ENCODE peak calls at places on chromosomes 11 and 22, in nine cellular contexts. One of them, this sample, is unnamed.

GRCh38 chr11:13118194-13118593 is 109.1 kb downstream of the RASSF10 start:
- DNase-seq in H7: no peak
- DNase-seq in CD4-positive, CD25-positive, alpha-beta regulatory T cell: no peak
- DNase-seq in K562: no peak
- DNase-seq in ovary: no peak
- DNase-seq in transverse colon: no peak
- DNase-seq in adrenal gland: no peak
- DNase-seq in fibroblast of lung: peak; percentile 100
- DNase-seq in Peyer's patch: no peak
- DNase-seq in this sample: no peak

GRCh38 chr11:34250732-34251639 is 106.8 kb downstream of the ABTB2 start:
- DNase-seq in H7: peak; percentile 62
- DNase-seq in K562: no peak
- DNase-seq in Peyer's patch: peak; percentile 80
- DNase-seq in adrenal gland: peak; percentile 57
- DNase-seq in CD4-positive, CD25-positive, alpha-beta regulatory T cell: peak; percentile 46
- DNase-seq in fibroblast of lung: peak; percentile 52
- DNase-seq in transverse colon: peak; percentile 53
- DNase-seq in ovary: no peak
- DNase-seq in this sample: peak; percentile 40

GRCh38 chr11:126197277-126197939 is 14.0 kb downstream of the RPUSD4 start:
- DNase-seq in CD4-positive, CD25-positive, alpha-beta regulatory T cell: no peak
- DNase-seq in fibroblast of lung: peak; percentile 70
- DNase-seq in H7: no peak
- DNase-seq in Peyer's patch: no peak
- DNase-seq in adrenal gland: no peak
- DNase-seq in K562: no peak
- DNase-seq in ovary: no peak
- DNase-seq in transverse colon: no peak
- DNase-seq in this sample: no peak

GRCh38 chr22:19631899-19632670 is 82.2 kb upstream of the SEPTIN5 start:
- DNase-seq in transverse colon: no peak
- DNase-seq in H7: peak; percentile 86
- DNase-seq in ovary: no peak
- DNase-seq in Peyer's patch: peak; percentile 48
- DNase-seq in K562: peak; percentile 95
- DNase-seq in adrenal gland: peak; percentile 48
- DNase-seq in CD4-positive, CD25-positive, alpha-beta regulatory T cell: no peak
- DNase-seq in fibroblast of lung: peak; percentile 39
- DNase-seq in this sample: no peak

GRCh38 chr11:126407101-126407521 is 51.6 kb downstream of the ST3GAL4 start:
- DNase-seq in transverse colon: no peak
- DNase-seq in adrenal gland: no peak
- DNase-seq in K562: no peak
- DNase-seq in Peyer's patch: no peak
- DNase-seq in CD4-positive, CD25-positive, alpha-beta regulatory T cell: no peak
- DNase-seq in fibroblast of lung: no peak
- DNase-seq in H7: no peak
- DNase-seq in ovary: no peak
- DNase-seq in this sample: no peak

GRCh38 chr22:42367980-42368378 is 64.2 kb downstream of the NFAM1 start:
- DNase-seq in transverse colon: peak; percentile 39
- DNase-seq in CD4-positive, CD25-positive, alpha-beta regulatory T cell: no peak
- DNase-seq in Peyer's patch: no peak
- DNase-seq in adrenal gland: peak; percentile 64
- DNase-seq in ovary: peak; percentile 48
- DNase-seq in K562: no peak
- DNase-seq in H7: no peak
- DNase-seq in fibroblast of lung: no peak
- DNase-seq in this sample: peak; percentile 48

GRCh38 chr11:3165916-3166267 is 782 bp upstream of the OSBPL5 start:
- DNase-seq in ovary: peak; percentile 23
- DNase-seq in fibroblast of lung: no peak
- DNase-seq in transverse colon: peak; percentile 5
- DNase-seq in K562: no peak
- DNase-seq in adrenal gland: no peak
- DNase-seq in H7: peak; percentile 52
- DNase-seq in Peyer's patch: no peak
- DNase-seq in CD4-positive, CD25-positive, alpha-beta regulatory T cell: no peak
- DNase-seq in this sample: no peak

GRCh38 chr11:85196955-85197354 is 430.2 kb downstream of the DLG2 start:
- DNase-seq in H7: no peak
- DNase-seq in Peyer's patch: no peak
- DNase-seq in adrenal gland: no peak
- DNase-seq in transverse colon: no peak
- DNase-seq in fibroblast of lung: no peak
- DNase-seq in CD4-positive, CD25-positive, alpha-beta regulatory T cell: no peak
- DNase-seq in K562: no peak
- DNase-seq in ovary: no peak
- DNase-seq in this sample: no peak

GRCh38 chr11:3221408-3222002 is 2.9 kb upstream of the MRGPRG start:
- DNase-seq in K562: no peak
- DNase-seq in Peyer's patch: no peak
- DNase-seq in H7: peak; percentile 62
- DNase-seq in CD4-positive, CD25-positive, alpha-beta regulatory T cell: no peak
- DNase-seq in adrenal gland: no peak
- DNase-seq in transverse colon: no peak
- DNase-seq in ovary: peak; percentile 3
- DNase-seq in fibroblast of lung: no peak
- DNase-seq in this sample: peak; percentile 15

GRCh38 chr11:6413791-6414231 is 5.1 kb downstream of the APBB1 start:
- DNase-seq in ovary: no peak
- DNase-seq in CD4-positive, CD25-positive, alpha-beta regulatory T cell: peak; percentile 79
- DNase-seq in K562: no peak
- DNase-seq in Peyer's patch: no peak
- DNase-seq in fibroblast of lung: no peak
- DNase-seq in adrenal gland: peak; percentile 46
- DNase-seq in transverse colon: no peak
- DNase-seq in H7: no peak
- DNase-seq in this sample: no peak

GRCh38 chr22:45196926-45197605 is 33.3 kb downstream of the NUP50 start:
- DNase-seq in H7: peak; percentile 68
- DNase-seq in CD4-positive, CD25-positive, alpha-beta regulatory T cell: no peak
- DNase-seq in transverse colon: no peak
- DNase-seq in fibroblast of lung: no peak
- DNase-seq in Peyer's patch: no peak
- DNase-seq in ovary: no peak
- DNase-seq in K562: no peak
- DNase-seq in adrenal gland: peak; percentile 45
- DNase-seq in this sample: no peak

GRCh38 chr22:45197606-45198462 is 34.1 kb downstream of the NUP50 start:
- DNase-seq in H7: peak; percentile 51
- DNase-seq in ovary: no peak
- DNase-seq in transverse colon: no peak
- DNase-seq in fibroblast of lung: no peak
- DNase-seq in K562: no peak
- DNase-seq in CD4-positive, CD25-positive, alpha-beta regulatory T cell: no peak
- DNase-seq in adrenal gland: peak; percentile 46
- DNase-seq in Peyer's patch: no peak
- DNase-seq in this sample: no peak

GRCh38 chr22:45195616-45196015 is 31.9 kb downstream of the NUP50 start:
- DNase-seq in K562: no peak
- DNase-seq in transverse colon: no peak
- DNase-seq in fibroblast of lung: no peak
- DNase-seq in H7: no peak
- DNase-seq in ovary: no peak
- DNase-seq in adrenal gland: peak; percentile 46
- DNase-seq in CD4-positive, CD25-positive, alpha-beta regulatory T cell: no peak
- DNase-seq in Peyer's patch: no peak
- DNase-seq in this sample: no peak

GRCh38 chr22:45194686-45195085 is 31.0 kb downstream of the NUP50 start:
- DNase-seq in ovary: no peak
- DNase-seq in CD4-positive, CD25-positive, alpha-beta regulatory T cell: no peak
- DNase-seq in K562: no peak
- DNase-seq in adrenal gland: peak; percentile 43
- DNase-seq in transverse colon: no peak
- DNase-seq in H7: peak; percentile 39
- DNase-seq in Peyer's patch: peak; percentile 38
- DNase-seq in fibroblast of lung: no peak
- DNase-seq in this sample: no peak

GRCh38 chr22:45196308-45196707 is 32.6 kb downstream of the NUP50 start:
- DNase-seq in adrenal gland: peak; percentile 50
- DNase-seq in transverse colon: no peak
- DNase-seq in fibroblast of lung: no peak
- DNase-seq in K562: no peak
- DNase-seq in Peyer's patch: no peak
- DNase-seq in CD4-positive, CD25-positive, alpha-beta regulatory T cell: no peak
- DNase-seq in ovary: no peak
- DNase-seq in H7: no peak
- DNase-seq in this sample: no peak
- H3K36me3 ChIP-seq in adrenal gland: no peaks in the 10 kb centered on the region
- H3K36me3 ChIP-seq in transverse colon: no peaks in the 10 kb centered on the region
- H3K36me3 ChIP-seq in fibroblast of lung: peaks cover 8% of the 10 kb centered on the region
- H3K36me3 ChIP-seq in K562: no peaks in the 10 kb centered on the region
- H3K36me3 ChIP-seq in Peyer's patch: no peaks in the 10 kb centered on the region
- H3K36me3 ChIP-seq in CD4-positive, CD25-positive, alpha-beta regulatory T cell: peaks cover 16% of the 10 kb centered on the region
- H3K36me3 ChIP-seq in ovary: no peaks in the 10 kb centered on the region
- H3K36me3 ChIP-seq in H7: peaks cover 2% of the 10 kb centered on the region
- H3K36me3 ChIP-seq in this sample: peaks cover 9% of the 10 kb centered on the region

GRCh38 chr11:10350341-10350740 is 45.5 kb downstream of the ADM start:
- DNase-seq in transverse colon: no peak
- DNase-seq in K562: no peak
- DNase-seq in CD4-positive, CD25-positive, alpha-beta regulatory T cell: no peak
- DNase-seq in ovary: no peak
- DNase-seq in adrenal gland: no peak
- DNase-seq in H7: peak; percentile 6
- DNase-seq in fibroblast of lung: peak; percentile 90
- DNase-seq in Peyer's patch: no peak
- DNase-seq in this sample: no peak

GRCh38 chr11:10349806-10350205 is 44.9 kb downstream of the ADM start:
- DNase-seq in K562: no peak
- DNase-seq in H7: no peak
- DNase-seq in ovary: no peak
- DNase-seq in Peyer's patch: no peak
- DNase-seq in fibroblast of lung: no peak
- DNase-seq in CD4-positive, CD25-positive, alpha-beta regulatory T cell: no peak
- DNase-seq in transverse colon: no peak
- DNase-seq in adrenal gland: no peak
- DNase-seq in this sample: no peak

GRCh38 chr11:10351768-10352641 is 47.1 kb downstream of the ADM start:
- DNase-seq in transverse colon: peak; percentile 52
- DNase-seq in ovary: peak; percentile 45
- DNase-seq in adrenal gland: peak; percentile 94
- DNase-seq in fibroblast of lung: peak; percentile 81
- DNase-seq in H7: peak; percentile 53
- DNase-seq in K562: peak; percentile 8
- DNase-seq in CD4-positive, CD25-positive, alpha-beta regulatory T cell: no peak
- DNase-seq in Peyer's patch: peak; percentile 73
- DNase-seq in this sample: peak; percentile 57

GRCh38 chr11:10352911-10353550 is 48.2 kb downstream of the ADM start:
- DNase-seq in transverse colon: no peak
- DNase-seq in Peyer's patch: no peak
- DNase-seq in H7: no peak
- DNase-seq in ovary: no peak
- DNase-seq in fibroblast of lung: no peak
- DNase-seq in adrenal gland: no peak
- DNase-seq in CD4-positive, CD25-positive, alpha-beta regulatory T cell: no peak
- DNase-seq in K562: no peak
- DNase-seq in this sample: no peak

GRCh38 chr11:10351435-10351767 is 46.5 kb downstream of the ADM start:
- DNase-seq in CD4-positive, CD25-positive, alpha-beta regulatory T cell: no peak
- DNase-seq in Peyer's patch: no peak
- DNase-seq in ovary: no peak
- DNase-seq in H7: peak; percentile 2
- DNase-seq in fibroblast of lung: no peak
- DNase-seq in transverse colon: peak; percentile 14
- DNase-seq in K562: peak; percentile 22
- DNase-seq in adrenal gland: no peak
- DNase-seq in this sample: no peak
- H3K36me3 ChIP-seq in CD4-positive, CD25-positive, alpha-beta regulatory T cell: no peaks in the 10 kb centered on the region
- H3K36me3 ChIP-seq in Peyer's patch: no peaks in the 10 kb centered on the region
- H3K36me3 ChIP-seq in ovary: no peaks in the 10 kb centered on the region
- H3K36me3 ChIP-seq in H7: no peaks in the 10 kb centered on the region
- H3K36me3 ChIP-seq in fibroblast of lung: no peaks in the 10 kb centered on the region
- H3K36me3 ChIP-seq in transverse colon: no peaks in the 10 kb centered on the region
- H3K36me3 ChIP-seq in K562: no peaks in the 10 kb centered on the region
- H3K36me3 ChIP-seq in adrenal gland: no peaks in the 10 kb centered on the region
- H3K36me3 ChIP-seq in this sample: no peaks in the 10 kb centered on the region

GRCh38 chr22:46114518-46115387 is 35.6 kb upstream of the PPARA start:
- DNase-seq in adrenal gland: no peak
- DNase-seq in H7: no peak
- DNase-seq in K562: no peak
- DNase-seq in transverse colon: no peak
- DNase-seq in fibroblast of lung: no peak
- DNase-seq in CD4-positive, CD25-positive, alpha-beta regulatory T cell: no peak
- DNase-seq in ovary: peak; percentile 69
- DNase-seq in Peyer's patch: no peak
- DNase-seq in this sample: no peak
- H3K36me3 ChIP-seq in adrenal gland: no peaks in the 10 kb centered on the region
- H3K36me3 ChIP-seq in H7: no peaks in the 10 kb centered on the region
- H3K36me3 ChIP-seq in K562: peaks cover 3% of the 10 kb centered on the region
- H3K36me3 ChIP-seq in transverse colon: peaks cover 4% of the 10 kb centered on the region
- H3K36me3 ChIP-seq in fibroblast of lung: peaks cover 50% of the 10 kb centered on the region
- H3K36me3 ChIP-seq in CD4-positive, CD25-positive, alpha-beta regulatory T cell: no peaks in the 10 kb centered on the region
- H3K36me3 ChIP-seq in ovary: no peaks in the 10 kb centered on the region
- H3K36me3 ChIP-seq in Peyer's patch: no peaks in the 10 kb centered on the region
- H3K36me3 ChIP-seq in this sample: no peaks in the 10 kb centered on the region

GRCh38 chr11:88307749-88308425 is 29.6 kb downstream of the CTSC start:
- DNase-seq in adrenal gland: no peak
- DNase-seq in CD4-positive, CD25-positive, alpha-beta regulatory T cell: no peak
- DNase-seq in Peyer's patch: no peak
- DNase-seq in transverse colon: no peak
- DNase-seq in K562: no peak
- DNase-seq in fibroblast of lung: no peak
- DNase-seq in H7: peak; percentile 25
- DNase-seq in ovary: no peak
- DNase-seq in this sample: no peak

GRCh38 chr11:88304352-88304751 is 33.2 kb downstream of the CTSC start:
- DNase-seq in transverse colon: no peak
- DNase-seq in adrenal gland: no peak
- DNase-seq in fibroblast of lung: no peak
- DNase-seq in Peyer's patch: no peak
- DNase-seq in K562: no peak
- DNase-seq in ovary: no peak
- DNase-seq in H7: no peak
- DNase-seq in CD4-positive, CD25-positive, alpha-beta regulatory T cell: no peak
- DNase-seq in this sample: no peak

GRCh38 chr11:88303037-88303436 is 34.5 kb downstream of the CTSC start:
- DNase-seq in K562: no peak
- DNase-seq in CD4-positive, CD25-positive, alpha-beta regulatory T cell: no peak
- DNase-seq in transverse colon: no peak
- DNase-seq in Peyer's patch: no peak
- DNase-seq in ovary: no peak
- DNase-seq in adrenal gland: no peak
- DNase-seq in H7: no peak
- DNase-seq in fibroblast of lung: no peak
- DNase-seq in this sample: no peak

GRCh38 chr11:88306785-88307184 is 30.8 kb downstream of the CTSC start:
- DNase-seq in adrenal gland: no peak
- DNase-seq in fibroblast of lung: no peak
- DNase-seq in ovary: no peak
- DNase-seq in Peyer's patch: no peak
- DNase-seq in K562: no peak
- DNase-seq in transverse colon: no peak
- DNase-seq in H7: no peak
- DNase-seq in CD4-positive, CD25-positive, alpha-beta regulatory T cell: no peak
- DNase-seq in this sample: no peak

DNA sequence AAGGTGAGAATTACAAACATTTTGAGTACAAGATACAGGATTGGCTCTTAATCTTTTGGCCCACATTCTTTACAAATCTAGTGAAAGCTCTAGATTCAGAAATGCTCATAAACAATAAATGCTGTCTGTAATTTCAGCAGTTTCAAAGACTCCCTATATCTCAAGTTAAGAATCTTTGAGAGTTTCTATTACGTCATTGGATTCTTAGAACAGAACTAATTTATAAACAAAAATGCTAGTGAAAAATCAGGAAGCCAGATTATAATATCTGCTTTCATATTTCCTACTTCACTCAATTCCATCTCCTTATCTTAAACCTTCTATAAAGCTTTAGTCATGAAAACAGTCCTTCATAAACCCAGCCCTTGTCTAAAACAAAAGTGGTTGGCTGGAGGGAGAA is 32.1 kb downstream of the CTSC start:
- DNase-seq in transverse colon: no peak
- DNase-seq in CD4-positive, CD25-positive, alpha-beta regulatory T cell: no peak
- DNase-seq in K562: no peak
- DNase-seq in fibroblast of lung: no peak
- DNase-seq in adrenal gland: no peak
- DNase-seq in Peyer's patch: no peak
- DNase-seq in ovary: no peak
- DNase-seq in H7: no peak
- DNase-seq in this sample: no peak
- H3K36me3 ChIP-seq in transverse colon: no peaks in the 10 kb centered on the region
- H3K36me3 ChIP-seq in CD4-positive, CD25-positive, alpha-beta regulatory T cell: peaks cover 45% of the 10 kb centered on the region
- H3K36me3 ChIP-seq in K562: peaks cover 94% of the 10 kb centered on the region
- H3K36me3 ChIP-seq in fibroblast of lung: peaks cover 6% of the 10 kb centered on the region
- H3K36me3 ChIP-seq in adrenal gland: no peaks in the 10 kb centered on the region
- H3K36me3 ChIP-seq in Peyer's patch: no peaks in the 10 kb centered on the region
- H3K36me3 ChIP-seq in ovary: no peaks in the 10 kb centered on the region
- H3K36me3 ChIP-seq in H7: peaks cover 9% of the 10 kb centered on the region
- H3K36me3 ChIP-seq in this sample: no peaks in the 10 kb centered on the region

This sample was measured in colonic mucosa.